ENCODE peak calls at places on chromosomes 11 and 22, in five cellular contexts. E is GM12878, G is HepG2, L is K562, M is H1. J is an unnamed sample.

GRCh38 chr11:122140535-122140934 is 24.5 kb upstream of the BLID start:
- DNase-seq in E (no peak), G (no peak), L (no peak), M (no peak), J (no peak)

GRCh38 chr11:19978668-19979518 is 181.4 kb downstream of the DBX1 start:
- DNase-seq in E (peak; percentile 40), G (peak; percentile 88), L (peak; percentile 26), M (no peak), J (no peak)

GRCh38 chr11:132782102-132782501 is 750.2 kb downstream of the OPCML start:
- DNase-seq in E (no peak), G (no peak), L (no peak), M (no peak), J (no peak)

GRCh38 chr22:45125198-45125597 is 38.5 kb upstream of the NUP50 start:
- DNase-seq in E (no peak), G (no peak), L (no peak), M (no peak), J (no peak)

GRCh38 chr11:47950396-47950795 is 30.0 kb upstream of the PTPRJ start:
- DNase-seq in E (peak; percentile 11), G (no peak), L (no peak), M (no peak), J (no peak)

GRCh38 chr22:40040927-40041326 is 46.2 kb downstream of the FAM83F start:
- DNase-seq in E (no peak), G (no peak), L (peak; percentile 45), M (no peak), J (no peak)

GRCh38 chr11:112355726-112356125 is 95.1 kb upstream of the PLET1 start:
- DNase-seq in E (no peak), G (no peak), L (peak; percentile 38), M (peak; percentile 17), J (peak; percentile 63)

GRCh38 chr11:45045692-45046471 is 95.2 kb upstream of the TP53I11 start:
- DNase-seq in E (no peak), G (no peak), L (no peak), M (no peak), J (no peak)

GRCh38 chr11:10885703-10886363 is 28.0 kb upstream of the ZBED5 start:
- DNase-seq in E (no peak), G (no peak), L (no peak), M (no peak), J (no peak)

GRCh38 chr11:120326845-120327281 is 1.8 kb downstream of the TLCD5 start:
- DNase-seq in E (no peak), G (no peak), L (no peak), M (no peak), J (no peak)

GRCh38 chr11:2700415-2701211 is 819 bp upstream of the KCNQ1OT1 start:
- DNase-seq in E (peak; percentile 13), G (peak; percentile 57), L (peak; percentile 75), M (no peak), J (peak; percentile 74)

GRCh38 chr22:36775589-36775965 is 342 bp downstream of the IFT27 start:
- DNase-seq in E (no peak), G (no peak), L (no peak), M (no peak), J (peak; percentile 45)

GRCh38 chr22:36778020-36778419 is 2.1 kb upstream of the IFT27 start:
- DNase-seq in E (no peak), G (no peak), L (no peak), M (no peak), J (no peak)

GRCh38 chr22:36773935-36774334 is 2.0 kb downstream of the IFT27 start:
- DNase-seq in E (no peak), G (no peak), L (no peak), M (no peak), J (peak; percentile 48)

GRCh38 chr22:36775966-36776669 is at the start of gene IFT27:
- DNase-seq in E (peak; percentile 99), G (peak; percentile 82), L (peak; percentile 78), M (peak; percentile 98), J (peak; percentile 100)

DNA sequence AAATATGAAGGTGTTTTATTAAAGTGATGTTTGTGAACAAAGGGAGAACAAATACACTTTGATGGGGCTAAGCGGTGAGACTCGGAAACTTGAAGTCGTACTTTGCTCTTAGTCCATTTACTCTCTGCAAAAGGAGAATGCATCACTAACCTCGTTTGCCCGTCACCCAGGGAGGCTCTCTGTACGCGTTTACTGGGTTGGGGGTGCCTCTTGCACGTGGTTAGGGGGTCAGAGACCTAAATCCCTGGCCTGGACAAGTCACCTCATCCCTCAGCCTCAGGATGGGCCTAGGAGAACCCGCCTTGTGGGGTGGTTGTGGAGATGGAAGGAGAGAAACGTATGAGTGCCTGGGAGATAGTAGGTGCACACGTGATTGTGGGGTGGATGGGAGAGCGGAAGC is 803 bp upstream of the IFT27 start:
- DNase-seq in E (no peak), G (no peak), L (no peak), M (no peak), J (no peak)
- TF ChIP-seq CREB1 in E (no peak), G (no peak), L (no peak), M (no peak), J (no peak)

GRCh38 chr11:34438529-34439507 is at the start of gene CAT:
- DNase-seq in E (peak; percentile 93), G (peak; percentile 92), L (peak; percentile 98), M (no peak), J (peak; percentile 96)
- H3K4me3 ChIP-seq in E (peak within 1 kb of the TSS; percentile 86), G (peak within 1 kb of the TSS; percentile 84), L (peak within 1 kb of the TSS; percentile 94), M (peak within 1 kb of the TSS; percentile 59), J (peak within 1 kb of the TSS; percentile 78)

DNA sequence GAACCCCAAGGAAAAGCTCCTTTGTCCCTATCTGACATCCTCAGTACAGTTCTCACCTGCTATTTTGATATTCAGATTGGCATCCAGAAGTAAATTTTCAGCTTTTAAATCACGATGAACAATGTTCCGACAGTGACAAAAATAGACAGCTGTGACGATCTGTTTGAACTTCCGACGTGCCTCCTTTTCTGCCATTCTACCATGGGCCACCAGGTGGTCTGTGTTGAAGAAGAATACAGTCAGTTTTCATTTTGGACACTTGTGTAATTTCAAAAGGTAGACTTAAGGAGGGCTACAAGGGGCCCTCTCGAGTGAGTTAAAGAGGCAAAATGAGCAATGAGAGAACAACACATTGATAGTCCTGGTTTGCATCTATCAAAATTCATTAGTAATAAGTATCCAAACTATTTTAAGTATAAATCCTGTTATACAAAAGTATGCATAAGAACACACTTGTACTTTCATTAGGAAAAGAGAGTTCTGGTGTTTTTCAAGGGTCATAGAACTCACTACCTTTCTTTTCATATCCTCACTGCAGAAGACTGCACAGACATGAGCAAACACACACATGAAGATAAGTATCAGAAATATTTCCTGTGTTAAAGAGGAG is 89.8 kb upstream of the APOA1 start:
- DNase-seq in E (no peak), G (peak; percentile 13), L (no peak), M (no peak), J (no peak)
- TF ChIP-seq CREB1 in E (no peak), G (no peak), L (no peak), M (no peak), J (no peak)

DNA sequence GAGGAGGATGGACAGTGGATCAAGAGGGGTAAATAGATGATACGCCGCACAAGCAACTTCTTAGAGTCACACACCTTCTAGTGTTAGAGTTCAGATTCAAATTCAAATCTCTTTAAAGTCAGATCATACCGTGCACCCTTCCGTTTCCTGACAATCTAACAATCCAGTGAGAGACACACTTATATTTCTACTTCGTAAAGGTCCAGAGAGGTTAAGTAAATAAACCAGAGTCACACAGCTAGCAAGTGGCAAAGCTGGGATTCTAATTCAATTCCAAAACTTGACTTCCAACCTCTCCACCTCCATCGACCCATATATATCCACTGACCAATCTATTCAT is 34.0 kb downstream of the MIAT start:
- DNase-seq in E (no peak), G (no peak), L (no peak), M (no peak), J (no peak)
- H3K4me3 ChIP-seq in E (no peak overlapping the region), G (no peak overlapping the region), L (no peak overlapping the region), M (no peak overlapping the region), J (no peak overlapping the region)

GRCh38 chr11:65456418-65456817 is 33.8 kb downstream of the NEAT1 start:
- DNase-seq in E (no peak), G (no peak), L (no peak), M (no peak), J (no peak)
- TF ChIP-seq CREB1 in E (no peak), G (no peak), L (no peak), M (no peak), J (no peak)

DNA sequence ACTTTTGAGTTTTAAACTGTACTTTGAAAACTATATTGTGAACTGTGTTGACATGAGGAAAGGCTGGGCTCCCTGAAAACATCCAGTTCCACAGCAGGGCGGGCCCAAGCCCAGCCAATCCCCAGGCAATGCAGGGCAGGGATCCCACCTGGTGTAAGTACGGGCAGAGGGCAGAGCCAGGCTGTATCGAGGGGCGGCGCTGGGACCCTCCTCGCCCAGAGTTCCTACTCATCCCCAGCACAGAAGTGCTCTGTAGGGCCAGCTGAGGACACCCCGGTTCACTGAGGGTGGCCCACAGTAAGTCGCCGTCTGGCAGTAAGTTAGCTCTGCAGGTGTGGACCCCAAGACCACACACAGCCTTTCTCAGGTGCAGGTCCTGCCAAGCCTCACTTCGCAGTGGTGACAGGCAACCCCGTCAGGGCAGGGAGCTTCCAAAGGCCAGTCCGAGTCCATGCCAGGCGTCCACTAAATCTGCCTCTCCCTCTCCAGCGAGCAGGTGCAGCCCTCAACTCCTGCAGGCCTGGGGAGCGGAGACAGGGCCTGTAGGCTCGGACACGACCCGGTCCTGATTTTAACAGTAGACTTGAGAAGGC is 6.4 kb downstream of the RASSF7 start:
- DNase-seq in E (no peak), G (no peak), L (no peak), M (no peak), J (no peak)
- H3K4me3 ChIP-seq in E (peak overlapping the region; percentile 97), G (peak overlapping the region; percentile 96), L (peak overlapping the region; percentile 84), M (no peak overlapping the region), J (peak overlapping the region; percentile 59)

GRCh38 chr11:63635762-63636465 is 21.7 kb upstream of the PLAAT3 start:
- DNase-seq in E (peak; percentile 20), G (peak; percentile 47), L (peak; percentile 73), M (peak; percentile 17), J (peak; percentile 92)

GRCh38 chr11:63643205-63643604 is 28.0 kb downstream of the ATL3 start:
- DNase-seq in E (no peak), G (no peak), L (no peak), M (no peak), J (no peak)

GRCh38 chr11:63641727-63642126 is 27.5 kb upstream of the PLAAT3 start:
- DNase-seq in E (no peak), G (no peak), L (no peak), M (no peak), J (no peak)

DNA sequence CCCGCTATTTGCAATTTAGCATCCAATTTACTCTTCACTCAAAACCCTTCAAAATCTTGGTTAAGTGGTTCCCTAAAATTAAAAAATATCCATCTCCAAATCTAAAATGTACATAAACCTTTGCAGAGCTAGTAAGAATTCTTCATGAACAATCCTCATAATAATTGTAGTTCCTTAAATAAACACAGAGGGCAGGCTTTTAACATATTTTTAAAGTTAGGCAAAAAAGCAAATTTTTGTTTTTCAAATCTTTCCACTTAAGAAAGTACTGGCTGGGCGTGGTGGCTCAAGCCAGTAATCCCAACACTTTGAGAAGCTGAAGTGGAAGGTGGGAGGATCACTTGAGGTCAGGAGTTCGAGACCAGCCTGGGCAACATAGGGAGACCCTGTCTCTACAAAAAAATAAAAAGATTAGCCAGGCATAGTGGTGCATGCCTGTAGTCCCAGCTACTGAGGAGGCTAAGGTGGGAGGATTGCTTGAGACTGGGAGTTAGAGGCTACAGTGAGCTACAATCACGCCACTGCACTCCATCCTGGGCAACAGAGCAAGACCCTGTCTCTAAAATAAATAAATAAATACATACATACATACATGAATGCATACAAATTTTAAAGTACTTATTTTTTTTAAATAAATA is 25.1 kb upstream of the PLAAT3 start:
- DNase-seq in E (no peak), G (no peak), L (no peak), M (no peak), J (peak; percentile 35)
- TF ChIP-seq CREB1 in E (no peak), G (no peak), L (no peak), M (no peak), J (no peak)